ENCODE peak calls at places on chromosomes 2 and 18, in ten cellular contexts. One of them, this sample, is unnamed. For H3K9me3, the result is how much of the 10 kb centered on the place peaks cover.

GRCh38 chr2:200396726-200397348 is 90.3 kb downstream of the SPATS2L start:
- DNase-seq in cardiac muscle cell: peak
- DNase-seq in pancreas: no peak
- DNase-seq in AG04450: no peak
- DNase-seq in right cardiac atrium: no peak
- DNase-seq in aorta: no peak
- DNase-seq in IMR-90: peak
- DNase-seq in GM23248: peak
- DNase-seq in GM12878: no peak
- DNase-seq in CD4-positive, alpha-beta memory T cell: no peak
- DNase-seq in this sample: no peak

GRCh38 chr18:58451972-58452334 is 176.9 kb downstream of the ALPK2 start:
- DNase-seq in CD4-positive, alpha-beta memory T cell: no peak
- DNase-seq in pancreas: no peak
- DNase-seq in AG04450: no peak
- DNase-seq in right cardiac atrium: no peak
- DNase-seq in GM12878: no peak
- DNase-seq in IMR-90: no peak
- DNase-seq in aorta: no peak
- DNase-seq in GM23248: no peak
- DNase-seq in cardiac muscle cell: no peak
- DNase-seq in this sample: no peak

GRCh38 chr2:218470454-218470853 is 51.5 kb downstream of the VIL1 start:
- DNase-seq in IMR-90: no peak
- DNase-seq in CD4-positive, alpha-beta memory T cell: no peak
- DNase-seq in right cardiac atrium: no peak
- DNase-seq in AG04450: no peak
- DNase-seq in GM23248: no peak
- DNase-seq in cardiac muscle cell: no peak
- DNase-seq in GM12878: no peak
- DNase-seq in aorta: no peak
- DNase-seq in pancreas: no peak
- DNase-seq in this sample: no peak

GRCh38 chr2:224449212-224450147 is 47.6 kb upstream of the FAM124B start:
- DNase-seq in pancreas: no peak
- DNase-seq in IMR-90: no peak
- DNase-seq in right cardiac atrium: no peak
- DNase-seq in AG04450: no peak
- DNase-seq in cardiac muscle cell: peak
- DNase-seq in GM12878: no peak
- DNase-seq in GM23248: peak
- DNase-seq in CD4-positive, alpha-beta memory T cell: peak
- DNase-seq in aorta: no peak
- DNase-seq in this sample: no peak

GRCh38 chr2:136008205-136008865 is 22.9 kb upstream of the DARS1 start:
- DNase-seq in IMR-90: no peak
- DNase-seq in pancreas: no peak
- DNase-seq in cardiac muscle cell: no peak
- DNase-seq in AG04450: no peak
- DNase-seq in GM12878: no peak
- DNase-seq in right cardiac atrium: peak
- DNase-seq in aorta: no peak
- DNase-seq in GM23248: no peak
- DNase-seq in CD4-positive, alpha-beta memory T cell: peak
- DNase-seq in this sample: no peak

GRCh38 chr2:183868707-183869106 is 729.6 kb upstream of the ZNF804A start:
- DNase-seq in GM23248: peak
- DNase-seq in aorta: no peak
- DNase-seq in right cardiac atrium: no peak
- DNase-seq in pancreas: no peak
- DNase-seq in cardiac muscle cell: no peak
- DNase-seq in AG04450: no peak
- DNase-seq in IMR-90: no peak
- DNase-seq in GM12878: no peak
- DNase-seq in CD4-positive, alpha-beta memory T cell: no peak
- DNase-seq in this sample: no peak

GRCh38 chr2:238020816-238021215 is 40.0 kb upstream of the SCLY start:
- DNase-seq in aorta: no peak
- DNase-seq in CD4-positive, alpha-beta memory T cell: no peak
- DNase-seq in IMR-90: no peak
- DNase-seq in cardiac muscle cell: no peak
- DNase-seq in AG04450: no peak
- DNase-seq in GM23248: no peak
- DNase-seq in right cardiac atrium: no peak
- DNase-seq in GM12878: no peak
- DNase-seq in pancreas: no peak
- DNase-seq in this sample: no peak

GRCh38 chr2:44430340-44430739 is 68.6 kb downstream of the CAMKMT start:
- DNase-seq in GM23248: no peak
- DNase-seq in aorta: no peak
- DNase-seq in pancreas: no peak
- DNase-seq in IMR-90: no peak
- DNase-seq in right cardiac atrium: no peak
- DNase-seq in AG04450: no peak
- DNase-seq in GM12878: no peak
- DNase-seq in cardiac muscle cell: no peak
- DNase-seq in CD4-positive, alpha-beta memory T cell: no peak
- DNase-seq in this sample: no peak

GRCh38 chr2:169141713-169142352 is 72.5 kb downstream of the DHRS9 start:
- DNase-seq in pancreas: no peak
- DNase-seq in aorta: no peak
- DNase-seq in GM12878: peak
- DNase-seq in right cardiac atrium: no peak
- DNase-seq in IMR-90: peak
- DNase-seq in CD4-positive, alpha-beta memory T cell: peak
- DNase-seq in AG04450: peak
- DNase-seq in cardiac muscle cell: peak
- DNase-seq in GM23248: peak
- DNase-seq in this sample: peak

GRCh38 chr2:1899396-1899730 is 155.0 kb upstream of the PXDN start:
- DNase-seq in IMR-90: no peak
- DNase-seq in right cardiac atrium: no peak
- DNase-seq in CD4-positive, alpha-beta memory T cell: no peak
- DNase-seq in GM12878: no peak
- DNase-seq in pancreas: no peak
- DNase-seq in GM23248: no peak
- DNase-seq in aorta: no peak
- DNase-seq in AG04450: no peak
- DNase-seq in cardiac muscle cell: no peak
- DNase-seq in this sample: no peak

GRCh38 chr2:64934530-64934929 is 54.7 kb upstream of the SLC1A4 start:
- DNase-seq in pancreas: no peak
- DNase-seq in cardiac muscle cell: no peak
- DNase-seq in GM23248: no peak
- DNase-seq in CD4-positive, alpha-beta memory T cell: no peak
- DNase-seq in IMR-90: no peak
- DNase-seq in AG04450: no peak
- DNase-seq in right cardiac atrium: no peak
- DNase-seq in aorta: no peak
- DNase-seq in GM12878: no peak
- DNase-seq in this sample: no peak

GRCh38 chr2:218010838-218011616 is 8.2 kb upstream of the TNS1 start:
- DNase-seq in AG04450: no peak
- DNase-seq in aorta: no peak
- DNase-seq in IMR-90: no peak
- DNase-seq in right cardiac atrium: peak
- DNase-seq in CD4-positive, alpha-beta memory T cell: no peak
- DNase-seq in cardiac muscle cell: peak
- DNase-seq in GM12878: no peak
- DNase-seq in GM23248: no peak
- DNase-seq in pancreas: no peak
- DNase-seq in this sample: no peak

GRCh38 chr2:107259011-107259410 is 373.0 kb upstream of the ST6GAL2 start:
- DNase-seq in GM12878: no peak
- DNase-seq in GM23248: no peak
- DNase-seq in IMR-90: no peak
- DNase-seq in AG04450: no peak
- DNase-seq in cardiac muscle cell: no peak
- DNase-seq in CD4-positive, alpha-beta memory T cell: no peak
- DNase-seq in pancreas: no peak
- DNase-seq in aorta: no peak
- DNase-seq in right cardiac atrium: no peak
- DNase-seq in this sample: no peak

GRCh38 chr2:190136825-190137224 is 74.3 kb upstream of the MSTN start:
- DNase-seq in CD4-positive, alpha-beta memory T cell: no peak
- DNase-seq in aorta: no peak
- DNase-seq in GM23248: no peak
- DNase-seq in pancreas: no peak
- DNase-seq in right cardiac atrium: no peak
- DNase-seq in AG04450: no peak
- DNase-seq in GM12878: no peak
- DNase-seq in cardiac muscle cell: no peak
- DNase-seq in IMR-90: no peak
- DNase-seq in this sample: no peak

GRCh38 chr2:190137561-190137960 is 75.0 kb upstream of the MSTN start:
- DNase-seq in pancreas: no peak
- DNase-seq in CD4-positive, alpha-beta memory T cell: no peak
- DNase-seq in AG04450: no peak
- DNase-seq in GM23248: peak
- DNase-seq in right cardiac atrium: no peak
- DNase-seq in aorta: no peak
- DNase-seq in GM12878: no peak
- DNase-seq in cardiac muscle cell: peak
- DNase-seq in IMR-90: peak
- DNase-seq in this sample: no peak

GRCh38 chr2:190136259-190136658 is 73.7 kb upstream of the MSTN start:
- DNase-seq in GM23248: no peak
- DNase-seq in CD4-positive, alpha-beta memory T cell: no peak
- DNase-seq in aorta: no peak
- DNase-seq in AG04450: no peak
- DNase-seq in GM12878: no peak
- DNase-seq in right cardiac atrium: no peak
- DNase-seq in IMR-90: no peak
- DNase-seq in pancreas: no peak
- DNase-seq in cardiac muscle cell: no peak
- DNase-seq in this sample: no peak

GRCh38 chr2:190138032-190138431 is 75.5 kb upstream of the MSTN start:
- DNase-seq in cardiac muscle cell: no peak
- DNase-seq in CD4-positive, alpha-beta memory T cell: no peak
- DNase-seq in AG04450: no peak
- DNase-seq in right cardiac atrium: no peak
- DNase-seq in IMR-90: no peak
- DNase-seq in pancreas: no peak
- DNase-seq in aorta: no peak
- DNase-seq in GM23248: no peak
- DNase-seq in GM12878: no peak
- DNase-seq in this sample: no peak

GRCh38 chr2:190139371-190139770 is 76.8 kb upstream of the MSTN start:
- DNase-seq in GM23248: no peak
- DNase-seq in GM12878: no peak
- DNase-seq in CD4-positive, alpha-beta memory T cell: no peak
- DNase-seq in IMR-90: no peak
- DNase-seq in cardiac muscle cell: no peak
- DNase-seq in pancreas: no peak
- DNase-seq in right cardiac atrium: no peak
- DNase-seq in AG04450: no peak
- DNase-seq in aorta: no peak
- DNase-seq in this sample: no peak
- H3K9me3 ChIP-seq in GM23248: under half
- H3K9me3 ChIP-seq in GM12878: under half
- H3K9me3 ChIP-seq in CD4-positive, alpha-beta memory T cell: under half
- H3K9me3 ChIP-seq in IMR-90: under half
- H3K9me3 ChIP-seq in cardiac muscle cell: under half
- H3K9me3 ChIP-seq in pancreas: under half
- H3K9me3 ChIP-seq in right cardiac atrium: under half
- H3K9me3 ChIP-seq in AG04450: under half
- H3K9me3 ChIP-seq in aorta: under half
- H3K9me3 ChIP-seq in this sample: under half

GRCh38 chr2:240525802-240526201 is 32.0 kb downstream of the ANKMY1 start:
- DNase-seq in IMR-90: no peak
- DNase-seq in CD4-positive, alpha-beta memory T cell: no peak
- DNase-seq in pancreas: peak
- DNase-seq in GM12878: no peak
- DNase-seq in AG04450: no peak
- DNase-seq in aorta: peak
- DNase-seq in cardiac muscle cell: no peak
- DNase-seq in right cardiac atrium: no peak
- DNase-seq in GM23248: no peak
- DNase-seq in this sample: no peak

GRCh38 chr2:240522406-240522805 is 35.4 kb downstream of the ANKMY1 start:
- DNase-seq in IMR-90: no peak
- DNase-seq in aorta: peak
- DNase-seq in right cardiac atrium: no peak
- DNase-seq in cardiac muscle cell: no peak
- DNase-seq in GM23248: no peak
- DNase-seq in GM12878: no peak
- DNase-seq in pancreas: peak
- DNase-seq in CD4-positive, alpha-beta memory T cell: no peak
- DNase-seq in AG04450: no peak
- DNase-seq in this sample: no peak

GRCh38 chr2:240524963-240525718 is 32.6 kb downstream of the ANKMY1 start:
- DNase-seq in GM12878: no peak
- DNase-seq in cardiac muscle cell: no peak
- DNase-seq in CD4-positive, alpha-beta memory T cell: no peak
- DNase-seq in AG04450: no peak
- DNase-seq in IMR-90: no peak
- DNase-seq in pancreas: peak
- DNase-seq in right cardiac atrium: no peak
- DNase-seq in GM23248: no peak
- DNase-seq in aorta: peak
- DNase-seq in this sample: no peak

GRCh38 chr2:240520974-240521350 is 36.8 kb downstream of the ANKMY1 start:
- DNase-seq in CD4-positive, alpha-beta memory T cell: no peak
- DNase-seq in GM23248: no peak
- DNase-seq in GM12878: no peak
- DNase-seq in IMR-90: no peak
- DNase-seq in AG04450: no peak
- DNase-seq in right cardiac atrium: no peak
- DNase-seq in aorta: peak
- DNase-seq in pancreas: peak
- DNase-seq in cardiac muscle cell: no peak
- DNase-seq in this sample: no peak

GRCh38 chr2:240523451-240524281 is 34.1 kb downstream of the ANKMY1 start:
- DNase-seq in pancreas: peak
- DNase-seq in cardiac muscle cell: no peak
- DNase-seq in IMR-90: no peak
- DNase-seq in GM23248: no peak
- DNase-seq in AG04450: no peak
- DNase-seq in aorta: peak
- DNase-seq in GM12878: no peak
- DNase-seq in right cardiac atrium: no peak
- DNase-seq in CD4-positive, alpha-beta memory T cell: no peak
- DNase-seq in this sample: no peak
- H3K9me3 ChIP-seq in pancreas: under half
- H3K9me3 ChIP-seq in cardiac muscle cell: under half
- H3K9me3 ChIP-seq in IMR-90: under half
- H3K9me3 ChIP-seq in GM23248: under half
- H3K9me3 ChIP-seq in AG04450: half or more
- H3K9me3 ChIP-seq in aorta: under half
- H3K9me3 ChIP-seq in GM12878: under half
- H3K9me3 ChIP-seq in right cardiac atrium: under half
- H3K9me3 ChIP-seq in CD4-positive, alpha-beta memory T cell: under half
- H3K9me3 ChIP-seq in this sample: under half

GRCh38 chr2:147511491-147511948 is 333.3 kb upstream of the ACVR2A start:
- DNase-seq in CD4-positive, alpha-beta memory T cell: no peak
- DNase-seq in GM12878: no peak
- DNase-seq in cardiac muscle cell: peak
- DNase-seq in IMR-90: no peak
- DNase-seq in right cardiac atrium: peak
- DNase-seq in AG04450: no peak
- DNase-seq in pancreas: no peak
- DNase-seq in GM23248: peak
- DNase-seq in aorta: peak
- DNase-seq in this sample: no peak
- H3K9me3 ChIP-seq in CD4-positive, alpha-beta memory T cell: under half
- H3K9me3 ChIP-seq in GM12878: under half
- H3K9me3 ChIP-seq in cardiac muscle cell: under half
- H3K9me3 ChIP-seq in IMR-90: under half
- H3K9me3 ChIP-seq in right cardiac atrium: under half
- H3K9me3 ChIP-seq in AG04450: under half
- H3K9me3 ChIP-seq in pancreas: under half
- H3K9me3 ChIP-seq in GM23248: under half
- H3K9me3 ChIP-seq in aorta: under half
- H3K9me3 ChIP-seq in this sample: under half

GRCh38 chr2:5253263-5253662 is 438.9 kb upstream of the SOX11 start:
- DNase-seq in right cardiac atrium: no peak
- DNase-seq in GM12878: no peak
- DNase-seq in pancreas: no peak
- DNase-seq in CD4-positive, alpha-beta memory T cell: no peak
- DNase-seq in aorta: no peak
- DNase-seq in AG04450: no peak
- DNase-seq in cardiac muscle cell: no peak
- DNase-seq in GM23248: no peak
- DNase-seq in IMR-90: no peak
- DNase-seq in this sample: no peak
- H3K9me3 ChIP-seq in right cardiac atrium: under half
- H3K9me3 ChIP-seq in GM12878: under half
- H3K9me3 ChIP-seq in pancreas: under half
- H3K9me3 ChIP-seq in CD4-positive, alpha-beta memory T cell: under half
- H3K9me3 ChIP-seq in aorta: under half
- H3K9me3 ChIP-seq in AG04450: under half
- H3K9me3 ChIP-seq in cardiac muscle cell: under half
- H3K9me3 ChIP-seq in GM23248: under half
- H3K9me3 ChIP-seq in IMR-90: under half
- H3K9me3 ChIP-seq in this sample: under half

This sample was measured in T-helper 17 cell.